ENCODE peak calls at places on chromosomes 16 and 17, in eight cellular contexts. One of them, this sample, is unnamed.

GRCh38 chr17:81391964-81392908 is 3.0 kb upstream of the BAHCC1 start:
- DNase-seq in uterus: peak
- DNase-seq in foreskin keratinocyte: no peak
- DNase-seq in MM.1S: no peak
- DNase-seq in H9: no peak
- DNase-seq in upper lobe of right lung: peak
- DNase-seq in testis: peak
- DNase-seq in fibroblast of mammary gland: peak
- DNase-seq in this sample: no peak

GRCh38 chr16:78150233-78150632 is 50.8 kb downstream of the WWOX start:
- DNase-seq in upper lobe of right lung: no peak
- DNase-seq in fibroblast of mammary gland: no peak
- DNase-seq in H9: no peak
- DNase-seq in uterus: no peak
- DNase-seq in MM.1S: no peak
- DNase-seq in testis: no peak
- DNase-seq in foreskin keratinocyte: no peak
- DNase-seq in this sample: no peak

GRCh38 chr16:87410958-87411357 is 18.8 kb downstream of the MAP1LC3B start:
- DNase-seq in MM.1S: no peak
- DNase-seq in testis: no peak
- DNase-seq in H9: no peak
- DNase-seq in upper lobe of right lung: no peak
- DNase-seq in foreskin keratinocyte: no peak
- DNase-seq in uterus: no peak
- DNase-seq in fibroblast of mammary gland: no peak
- DNase-seq in this sample: no peak

GRCh38 chr17:37643829-37644228 is 583 bp upstream of the DDX52 start:
- DNase-seq in uterus: no peak
- DNase-seq in foreskin keratinocyte: no peak
- DNase-seq in testis: no peak
- DNase-seq in MM.1S: no peak
- DNase-seq in upper lobe of right lung: no peak
- DNase-seq in H9: no peak
- DNase-seq in fibroblast of mammary gland: no peak
- DNase-seq in this sample: no peak

GRCh38 chr17:38886643-38887010 is 16.8 kb downstream of the LASP1 start:
- DNase-seq in foreskin keratinocyte: no peak
- DNase-seq in uterus: no peak
- DNase-seq in H9: no peak
- DNase-seq in testis: no peak
- DNase-seq in upper lobe of right lung: no peak
- DNase-seq in MM.1S: no peak
- DNase-seq in fibroblast of mammary gland: no peak
- DNase-seq in this sample: no peak

GRCh38 chr16:66275795-66276428 is 90.6 kb upstream of the CDH5 start:
- DNase-seq in testis: peak
- DNase-seq in MM.1S: peak
- DNase-seq in uterus: no peak
- DNase-seq in foreskin keratinocyte: peak
- DNase-seq in H9: peak
- DNase-seq in upper lobe of right lung: no peak
- DNase-seq in fibroblast of mammary gland: peak
- DNase-seq in this sample: peak

GRCh38 chr17:77366206-77366557 is 225.4 kb downstream of the SEC14L1 start:
- DNase-seq in fibroblast of mammary gland: no peak
- DNase-seq in upper lobe of right lung: no peak
- DNase-seq in foreskin keratinocyte: peak
- DNase-seq in MM.1S: no peak
- DNase-seq in H9: no peak
- DNase-seq in uterus: no peak
- DNase-seq in testis: no peak
- DNase-seq in this sample: no peak

GRCh38 chr17:79851461-79851817 is 12.2 kb upstream of the CBX4 start:
- DNase-seq in testis: no peak
- DNase-seq in H9: no peak
- DNase-seq in MM.1S: no peak
- DNase-seq in fibroblast of mammary gland: no peak
- DNase-seq in foreskin keratinocyte: peak
- DNase-seq in upper lobe of right lung: peak
- DNase-seq in uterus: no peak
- DNase-seq in this sample: no peak

GRCh38 chr17:45149669-45150603 is 1.7 kb downstream of the HEXIM1 start:
- DNase-seq in H9: peak
- DNase-seq in foreskin keratinocyte: no peak
- DNase-seq in upper lobe of right lung: peak
- DNase-seq in testis: peak
- DNase-seq in uterus: peak
- DNase-seq in MM.1S: peak
- DNase-seq in fibroblast of mammary gland: peak
- DNase-seq in this sample: no peak

GRCh38 chr17:12095522-12095921 is 74.8 kb downstream of the MAP2K4 start:
- DNase-seq in H9: no peak
- DNase-seq in MM.1S: no peak
- DNase-seq in fibroblast of mammary gland: no peak
- DNase-seq in upper lobe of right lung: no peak
- DNase-seq in uterus: no peak
- DNase-seq in testis: no peak
- DNase-seq in foreskin keratinocyte: no peak
- DNase-seq in this sample: no peak

GRCh38 chr17:63434951-63435571 is 11.0 kb downstream of the CYB561 start:
- DNase-seq in upper lobe of right lung: peak
- DNase-seq in H9: peak
- DNase-seq in uterus: peak
- DNase-seq in testis: peak
- DNase-seq in fibroblast of mammary gland: peak
- DNase-seq in MM.1S: no peak
- DNase-seq in foreskin keratinocyte: peak
- DNase-seq in this sample: no peak

GRCh38 chr17:75854881-75855309 is 240 bp downstream of the WBP2 start:
- DNase-seq in H9: no peak
- DNase-seq in testis: no peak
- DNase-seq in fibroblast of mammary gland: no peak
- DNase-seq in upper lobe of right lung: peak
- DNase-seq in foreskin keratinocyte: no peak
- DNase-seq in MM.1S: no peak
- DNase-seq in uterus: no peak
- DNase-seq in this sample: no peak

GRCh38 chr17:42929497-42929844 is 28.9 kb downstream of the G6PC1 start:
- DNase-seq in foreskin keratinocyte: no peak
- DNase-seq in upper lobe of right lung: no peak
- DNase-seq in H9: no peak
- DNase-seq in uterus: no peak
- DNase-seq in MM.1S: no peak
- DNase-seq in fibroblast of mammary gland: no peak
- DNase-seq in testis: no peak
- DNase-seq in this sample: no peak

GRCh38 chr16:85384831-85385462 is 228.2 kb upstream of the GSE1 start:
- DNase-seq in testis: no peak
- DNase-seq in MM.1S: no peak
- DNase-seq in foreskin keratinocyte: peak
- DNase-seq in upper lobe of right lung: peak
- DNase-seq in fibroblast of mammary gland: no peak
- DNase-seq in uterus: no peak
- DNase-seq in H9: no peak
- DNase-seq in this sample: no peak

GRCh38 chr16:4678596-4678995 is 14.8 kb upstream of the NUDT16L1 start:
- DNase-seq in MM.1S: no peak
- DNase-seq in uterus: no peak
- DNase-seq in upper lobe of right lung: no peak
- DNase-seq in testis: no peak
- DNase-seq in fibroblast of mammary gland: no peak
- DNase-seq in foreskin keratinocyte: no peak
- DNase-seq in H9: no peak
- DNase-seq in this sample: no peak
- TF ChIP-seq CTCF in MM.1S: no peak
- TF ChIP-seq CTCF in uterus: no peak
- TF ChIP-seq CTCF in upper lobe of right lung: no peak
- TF ChIP-seq CTCF in testis: no peak
- TF ChIP-seq CTCF in fibroblast of mammary gland: no peak
- TF ChIP-seq CTCF in foreskin keratinocyte: no peak
- TF ChIP-seq CTCF in H9: no peak
- TF ChIP-seq CTCF in this sample: no peak

DNA sequence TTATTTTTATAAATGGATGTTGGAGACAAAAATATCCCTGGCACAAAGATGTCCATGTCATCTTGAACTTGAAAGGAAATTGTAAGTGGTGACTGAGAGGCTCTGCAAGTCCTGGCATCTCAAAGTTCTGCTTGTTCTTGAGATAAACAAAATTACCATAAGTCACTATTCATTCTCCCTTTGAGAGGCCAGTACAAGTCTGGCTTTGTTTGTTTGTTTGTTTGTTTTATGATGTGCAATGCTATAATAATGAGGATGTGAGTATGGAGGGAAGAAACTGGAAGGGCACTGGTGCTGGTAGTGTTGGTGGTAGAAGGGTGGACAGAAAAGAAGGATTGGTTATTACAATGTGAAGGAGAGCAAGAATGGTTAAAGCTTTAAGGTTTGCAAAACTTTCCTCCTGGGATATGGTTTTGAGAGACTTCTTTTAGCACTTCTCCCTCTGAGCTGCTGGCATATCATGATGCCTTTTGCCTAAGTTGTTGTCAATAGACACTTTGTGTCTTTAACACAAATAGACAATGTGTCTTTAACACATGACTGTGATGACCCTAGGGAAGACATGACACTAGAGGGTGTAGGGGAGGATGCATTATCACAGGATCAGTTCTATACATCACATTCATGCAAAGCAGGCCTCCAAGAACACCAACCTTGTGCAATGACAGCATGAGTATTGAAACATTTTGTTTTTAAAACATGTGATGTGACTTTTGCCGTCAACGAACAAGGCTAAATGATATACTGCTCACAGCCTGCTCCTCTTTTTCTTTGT is 880.5 kb upstream of the GOT2 start:
- DNase-seq in testis: no peak
- DNase-seq in MM.1S: no peak
- DNase-seq in fibroblast of mammary gland: no peak
- DNase-seq in upper lobe of right lung: no peak
- DNase-seq in uterus: no peak
- DNase-seq in foreskin keratinocyte: no peak
- DNase-seq in H9: no peak
- DNase-seq in this sample: no peak
- TF ChIP-seq CTCF in testis: no peak
- TF ChIP-seq CTCF in MM.1S: no peak
- TF ChIP-seq CTCF in fibroblast of mammary gland: no peak
- TF ChIP-seq CTCF in upper lobe of right lung: no peak
- TF ChIP-seq CTCF in uterus: no peak
- TF ChIP-seq CTCF in foreskin keratinocyte: no peak
- TF ChIP-seq CTCF in H9: no peak
- TF ChIP-seq CTCF in this sample: no peak

GRCh38 chr17:68535903-68536302 is 23.7 kb downstream of the PRKAR1A start:
- DNase-seq in fibroblast of mammary gland: no peak
- DNase-seq in H9: no peak
- DNase-seq in testis: no peak
- DNase-seq in MM.1S: no peak
- DNase-seq in foreskin keratinocyte: no peak
- DNase-seq in uterus: no peak
- DNase-seq in upper lobe of right lung: no peak
- DNase-seq in this sample: no peak

GRCh38 chr17:68531252-68531651 is 19.0 kb downstream of the PRKAR1A start:
- DNase-seq in testis: no peak
- DNase-seq in upper lobe of right lung: no peak
- DNase-seq in MM.1S: no peak
- DNase-seq in foreskin keratinocyte: no peak
- DNase-seq in H9: no peak
- DNase-seq in uterus: no peak
- DNase-seq in fibroblast of mammary gland: no peak
- DNase-seq in this sample: no peak

GRCh38 chr17:68532826-68533225 is 20.6 kb downstream of the PRKAR1A start:
- DNase-seq in uterus: no peak
- DNase-seq in fibroblast of mammary gland: no peak
- DNase-seq in MM.1S: no peak
- DNase-seq in foreskin keratinocyte: no peak
- DNase-seq in H9: no peak
- DNase-seq in upper lobe of right lung: no peak
- DNase-seq in testis: no peak
- DNase-seq in this sample: no peak

GRCh38 chr17:68534714-68535113 is 22.5 kb downstream of the PRKAR1A start:
- DNase-seq in MM.1S: no peak
- DNase-seq in fibroblast of mammary gland: peak
- DNase-seq in upper lobe of right lung: no peak
- DNase-seq in H9: no peak
- DNase-seq in foreskin keratinocyte: no peak
- DNase-seq in testis: no peak
- DNase-seq in uterus: no peak
- DNase-seq in this sample: no peak

DNA sequence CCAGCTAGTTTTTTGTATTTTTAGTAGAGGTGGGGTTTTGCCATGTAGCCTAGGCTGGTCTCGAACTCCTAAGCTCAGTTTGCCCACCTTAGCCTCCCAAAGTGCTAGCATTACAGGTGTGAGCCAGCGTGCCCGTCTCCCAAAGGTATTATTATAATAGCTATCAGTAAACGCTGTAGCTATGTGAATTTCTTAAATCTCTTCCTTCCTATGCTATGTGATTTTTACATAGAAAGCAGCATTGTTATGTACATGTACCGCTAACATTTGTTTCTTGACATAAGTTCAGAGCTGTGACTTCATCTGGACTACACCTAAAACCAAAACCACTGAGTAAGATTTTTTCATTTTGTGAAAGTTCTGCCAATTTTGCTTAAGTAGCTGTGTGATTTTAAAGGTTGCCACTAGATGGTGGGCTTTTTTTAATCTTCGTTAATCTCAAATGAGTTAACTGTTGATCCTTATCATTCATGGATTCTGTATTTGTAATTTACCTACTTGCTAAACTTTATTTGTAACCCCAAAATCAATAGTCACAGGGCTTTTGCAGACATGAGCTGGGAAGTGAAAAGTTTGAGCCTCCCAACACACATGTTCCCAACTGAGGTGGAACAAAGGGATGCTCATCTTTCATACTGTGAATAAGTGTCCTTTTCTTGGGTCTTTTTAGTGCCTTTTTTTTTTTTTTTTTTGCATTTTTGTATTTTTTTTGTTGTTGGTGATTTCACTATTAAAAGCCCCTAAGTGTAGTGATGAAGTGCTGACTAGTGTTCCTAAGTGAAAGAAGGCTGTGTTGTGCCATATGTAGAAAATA is 21.9 kb downstream of the PRKAR1A start:
- DNase-seq in H9: no peak
- DNase-seq in testis: no peak
- DNase-seq in foreskin keratinocyte: no peak
- DNase-seq in MM.1S: peak
- DNase-seq in uterus: no peak
- DNase-seq in upper lobe of right lung: no peak
- DNase-seq in fibroblast of mammary gland: peak
- DNase-seq in this sample: no peak
- TF ChIP-seq CTCF in H9: peak
- TF ChIP-seq CTCF in testis: peak
- TF ChIP-seq CTCF in foreskin keratinocyte: peak
- TF ChIP-seq CTCF in MM.1S: peak
- TF ChIP-seq CTCF in uterus: peak
- TF ChIP-seq CTCF in upper lobe of right lung: peak
- TF ChIP-seq CTCF in fibroblast of mammary gland: peak
- TF ChIP-seq CTCF in this sample: peak

DNA sequence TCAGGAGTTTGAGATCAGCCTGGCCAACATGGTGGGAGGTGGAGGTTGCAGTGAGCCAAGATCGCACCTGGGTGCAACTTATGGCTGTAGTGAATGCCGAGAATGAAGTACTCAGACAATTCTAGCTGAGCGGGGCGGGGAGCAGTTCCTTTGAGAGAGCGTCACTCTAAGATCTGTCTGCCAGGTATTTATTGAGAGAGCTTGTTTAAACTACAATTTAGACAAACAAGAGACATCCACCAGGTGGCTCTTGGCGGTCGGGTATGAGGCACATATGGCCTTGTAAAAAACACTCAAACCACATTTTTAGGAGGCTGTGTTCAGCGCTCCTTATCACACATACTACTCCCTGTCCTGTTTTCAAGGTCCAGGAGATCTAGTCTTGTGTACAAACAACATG is 40.6 kb upstream of the CDH1 start:
- DNase-seq in fibroblast of mammary gland: no peak
- DNase-seq in upper lobe of right lung: no peak
- DNase-seq in testis: no peak
- DNase-seq in H9: no peak
- DNase-seq in MM.1S: no peak
- DNase-seq in foreskin keratinocyte: no peak
- DNase-seq in uterus: no peak
- DNase-seq in this sample: no peak
- TF ChIP-seq CTCF in fibroblast of mammary gland: no peak
- TF ChIP-seq CTCF in upper lobe of right lung: no peak
- TF ChIP-seq CTCF in testis: no peak
- TF ChIP-seq CTCF in H9: no peak
- TF ChIP-seq CTCF in MM.1S: no peak
- TF ChIP-seq CTCF in foreskin keratinocyte: peak
- TF ChIP-seq CTCF in uterus: no peak
- TF ChIP-seq CTCF in this sample: no peak